ENCODE peak calls at places on chromosomes 16 and 17, in ten cellular contexts. P is GM12865, A is tibial nerve, X is stomach, V is GM23338, I is osteoblast, R is H1, O is iPS DF 6.9, T is left lung, M is tibial artery. E is an unnamed sample.

GRCh38 chr16:79400462-79401149 is 199.9 kb downstream of the MAF start:
- DNase-seq in O (no peak), X (peak; percentile 72), T (no peak), A (no peak), I (no peak), R (no peak), P (no peak), V (no peak), M (no peak), E (no peak)

GRCh38 chr17:81703747-81704654 is 834 bp downstream of the MRPL12 start:
- DNase-seq in V (no peak), I (peak; percentile 73), O (no peak), X (no peak), M (no peak), A (no peak), R (no peak), T (no peak), P (no peak), E (no peak)

GRCh38 chr17:19713462-19713861 is 2.9 kb downstream of the SLC47A2 start:
- DNase-seq in O (no peak), X (no peak), R (no peak), P (no peak), M (no peak), I (peak; percentile 94), A (no peak), V (peak; percentile 76), T (no peak), E (no peak)

GRCh38 chr17:50209472-50210248 is 8.2 kb upstream of the COL1A1 start:
- DNase-seq in V (peak; percentile 80), O (no peak), M (peak; percentile 95), R (peak; percentile 72), T (peak; percentile 85), I (peak; percentile 97), X (peak; percentile 57), A (peak; percentile 88), P (no peak), E (no peak)

GRCh38 chr16:29821663-29822115 is 1.4 kb downstream of the MVP start:
- DNase-seq in O (no peak), V (no peak), R (no peak), A (no peak), I (peak; percentile 94), X (peak; percentile 40), P (no peak), M (no peak), T (no peak), E (no peak)

GRCh38 chr17:12528036-12528435 is 137.7 kb upstream of the MYOCD start:
- DNase-seq in X (no peak), I (no peak), A (no peak), O (no peak), V (no peak), R (no peak), P (no peak), M (no peak), T (no peak), E (no peak)

GRCh38 chr17:40070895-40071719 is 8.3 kb downstream of the THRA start:
- DNase-seq in O (no peak), R (peak; percentile 62), I (peak; percentile 39), X (peak; percentile 98), M (peak; percentile 93), V (peak; percentile 51), A (peak; percentile 50), T (peak; percentile 93), P (no peak), E (no peak)

GRCh38 chr16:19555938-19556778 is 655 bp downstream of the VPS35L start:
- DNase-seq in R (peak; percentile 87), M (no peak), O (peak; percentile 93), P (peak; percentile 65), T (no peak), V (peak; percentile 94), A (no peak), X (no peak), I (peak; percentile 60), E (peak; percentile 42)

GRCh38 chr17:31653710-31654109 is 205.3 kb downstream of the COPRS start:
- DNase-seq in T (no peak), M (no peak), V (no peak), A (no peak), O (no peak), R (no peak), X (no peak), P (no peak), I (no peak), E (no peak)

GRCh38 chr17:39196820-39197331 is 593 bp downstream of the CACNB1 start:
- DNase-seq in V (peak; percentile 60), P (peak; percentile 70), M (peak; percentile 89), T (peak; percentile 85), I (peak; percentile 89), R (peak; percentile 52), X (no peak), A (no peak), O (no peak), E (no peak)

GRCh38 chr16:81693467-81694303 is 85.4 kb upstream of the PLCG2 start:
- DNase-seq in O (no peak), A (no peak), X (no peak), R (no peak), M (no peak), T (peak; percentile 53), I (peak; percentile 73), V (no peak), P (no peak), E (no peak)

GRCh38 chr17:71202449-71202848 is 918.4 kb upstream of the SOX9 start:
- DNase-seq in R (no peak), X (no peak), M (no peak), O (no peak), P (no peak), V (no peak), I (no peak), A (no peak), T (no peak), E (no peak)

GRCh38 chr17:71200597-71200996 is 920.2 kb upstream of the SOX9 start:
- DNase-seq in A (no peak), P (no peak), O (no peak), M (no peak), T (no peak), R (no peak), V (no peak), X (no peak), I (no peak), E (no peak)

GRCh38 chr17:71203953-71204352 is 916.9 kb upstream of the SOX9 start:
- DNase-seq in M (no peak), I (no peak), O (no peak), T (no peak), P (no peak), X (no peak), V (no peak), A (no peak), R (no peak), E (no peak)

GRCh38 chr17:71201639-71202038 is 919.2 kb upstream of the SOX9 start:
- DNase-seq in O (no peak), V (no peak), X (no peak), P (no peak), R (no peak), T (no peak), I (no peak), A (no peak), M (no peak), E (no peak)
- H3K4me3 ChIP-seq in O (no peak overlapping the region), V (no peak overlapping the region), X (no peak overlapping the region), P (no peak overlapping the region), R (no peak overlapping the region), T (no peak overlapping the region), I (no peak overlapping the region), A (no peak overlapping the region), M (no peak overlapping the region), E (no peak overlapping the region)

GRCh38 chr17:45371414-45372324 is 54.8 kb upstream of the MAP3K14 start:
- DNase-seq in T (peak; percentile 95), X (peak; percentile 84), O (peak; percentile 71), P (no peak), A (peak; percentile 49), R (peak; percentile 92), M (peak; percentile 88), V (peak; percentile 95), I (peak; percentile 99), E (no peak)
- H3K4me3 ChIP-seq in T (peak overlapping the region; percentile 10), X (peak overlapping the region; percentile 21), O (no peak overlapping the region), P (no peak overlapping the region), A (peak overlapping the region; percentile 23), R (peak overlapping the region; percentile 1), M (peak overlapping the region; percentile 36), V (peak overlapping the region; percentile 32), I (peak overlapping the region; percentile 41), E (no peak overlapping the region)

DNA sequence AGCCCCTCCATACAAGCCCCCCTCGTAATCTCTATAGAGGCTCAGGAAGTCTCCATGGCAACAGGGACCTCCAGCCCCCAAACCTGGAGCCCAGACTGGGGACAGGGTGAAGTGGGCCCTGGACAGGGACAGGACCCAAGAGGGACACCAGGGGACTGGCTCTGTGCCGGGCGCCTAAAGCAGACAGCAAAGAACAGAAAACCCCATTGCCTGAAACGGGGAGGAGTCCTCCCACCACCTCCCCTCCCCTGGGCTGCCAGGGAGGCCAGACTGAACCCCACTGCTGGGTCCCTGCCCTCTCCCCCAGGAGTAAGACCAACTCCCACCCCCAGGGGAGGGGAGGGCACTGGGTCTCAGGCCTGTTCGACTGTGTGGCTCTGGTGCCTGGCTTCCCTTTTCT is 40.7 kb downstream of the CPNE2 start:
- DNase-seq in O (no peak), V (no peak), I (peak; percentile 47), P (no peak), R (no peak), M (no peak), X (no peak), T (peak; percentile 48), A (no peak), E (no peak)
- H3K4me3 ChIP-seq in O (no peak overlapping the region), V (no peak overlapping the region), I (no peak overlapping the region), P (no peak overlapping the region), R (no peak overlapping the region), M (no peak overlapping the region), X (no peak overlapping the region), T (no peak overlapping the region), A (no peak overlapping the region), E (no peak overlapping the region)

GRCh38 chr17:43019418-43019817 is 2.8 kb downstream of the VAT1 start:
- DNase-seq in I (peak; percentile 81), O (no peak), R (no peak), A (no peak), V (no peak), P (no peak), M (no peak), X (no peak), T (no peak), E (no peak)
- H3K4me3 ChIP-seq in I (no peak overlapping the region), O (no peak overlapping the region), R (no peak overlapping the region), A (peak overlapping the region; percentile 98), V (no peak overlapping the region), P (no peak overlapping the region), M (no peak overlapping the region), X (no peak overlapping the region), T (peak overlapping the region; percentile 100), E (no peak overlapping the region)